ENCODE peak calls at places on chromosomes 5 and 9, in four cellular contexts. A is HepG2, F is GM12878, D is K562. R is an unnamed sample.

GRCh38 chr5:171431251-171431777 is 11.9 kb downstream of the FGF18 start:
- DNase-seq in A (no peak), F (no peak), D (no peak), R (no peak)

GRCh38 chr9:22067196-22067595 is 58.1 kb upstream of the CDKN2B start:
- DNase-seq in A (no peak), F (no peak), D (no peak), R (no peak)

GRCh38 chr5:129459485-129460120 is 495 bp upstream of the ADAMTS19 start:
- DNase-seq in A (no peak), F (no peak), D (no peak), R (peak)

GRCh38 chr9:85515021-85515420 is 226.7 kb downstream of the AGTPBP1 start:
- DNase-seq in A (no peak), F (no peak), D (no peak), R (no peak)

GRCh38 chr5:142690641-142691040 is 4.8 kb upstream of the FGF1 start:
- DNase-seq in A (no peak), F (no peak), D (no peak), R (no peak)

GRCh38 chr5:138978085-138978484 is 103.0 kb upstream of the LRRTM2 start:
- DNase-seq in A (no peak), F (no peak), D (no peak), R (no peak)

GRCh38 chr5:73786043-73786831 is 160.2 kb downstream of the ARHGEF28 start:
- DNase-seq in A (no peak), F (no peak), D (no peak), R (no peak)

GRCh38 chr5:116137544-116138378 is 52.9 kb downstream of the COMMD10 start:
- DNase-seq in A (peak), F (peak), D (peak), R (peak)

GRCh38 chr9:1606253-1606652 is 408.9 kb upstream of the SMARCA2 start:
- DNase-seq in A (no peak), F (no peak), D (no peak), R (no peak)

GRCh38 chr9:32550046-32550608 is 2.0 kb upstream of the SMIM27 start:
- DNase-seq in A (no peak), F (no peak), D (peak), R (peak)

GRCh38 chr9:87667164-87667738 is 58.7 kb upstream of the CTSL start:
- DNase-seq in A (peak), F (no peak), D (peak), R (peak)

GRCh38 chr5:139394123-139394653 is 716 bp downstream of the PROB1 start:
- DNase-seq in A (no peak), F (no peak), D (no peak), R (peak)

GRCh38 chr9:15373201-15373530 is 49.5 kb upstream of the SNAPC3 start:
- DNase-seq in A (no peak), F (no peak), D (no peak), R (no peak)

GRCh38 chr9:92324889-92325268 is 271 bp downstream of the NOL8 start:
- DNase-seq in A (no peak), F (no peak), D (no peak), R (no peak)

GRCh38 chr5:74638776-74639537 is 1.6 kb downstream of the ENC1 start:
- DNase-seq in A (no peak), F (peak), D (no peak), R (peak)

GRCh38 chr5:133297293-133297692 is 245.5 kb downstream of the HSPA4 start:
- DNase-seq in A (no peak), F (no peak), D (no peak), R (no peak)

GRCh38 chr5:147961208-147961749 is 54.9 kb upstream of the C5orf46 start:
- DNase-seq in A (no peak), F (no peak), D (no peak), R (no peak)

GRCh38 chr5:143428155-143428554 is 24.7 kb upstream of the NR3C1 start:
- DNase-seq in A (no peak), F (no peak), D (no peak), R (no peak)

GRCh38 chr5:96070625-96071246 is 109.1 kb upstream of the ELL2 start:
- DNase-seq in A (no peak), F (no peak), D (no peak), R (no peak)
- H3K27ac ChIP-seq in A (no peak), F (no peak), D (no peak), R (no peak)

GRCh38 chr5:58317009-58317408 is 142.9 kb downstream of the PLK2 start:
- DNase-seq in A (no peak), F (no peak), D (no peak), R (peak)
- H2AFZ ChIP-seq in A (no peak), F (no peak), D (no peak), R (no peak)

DNA sequence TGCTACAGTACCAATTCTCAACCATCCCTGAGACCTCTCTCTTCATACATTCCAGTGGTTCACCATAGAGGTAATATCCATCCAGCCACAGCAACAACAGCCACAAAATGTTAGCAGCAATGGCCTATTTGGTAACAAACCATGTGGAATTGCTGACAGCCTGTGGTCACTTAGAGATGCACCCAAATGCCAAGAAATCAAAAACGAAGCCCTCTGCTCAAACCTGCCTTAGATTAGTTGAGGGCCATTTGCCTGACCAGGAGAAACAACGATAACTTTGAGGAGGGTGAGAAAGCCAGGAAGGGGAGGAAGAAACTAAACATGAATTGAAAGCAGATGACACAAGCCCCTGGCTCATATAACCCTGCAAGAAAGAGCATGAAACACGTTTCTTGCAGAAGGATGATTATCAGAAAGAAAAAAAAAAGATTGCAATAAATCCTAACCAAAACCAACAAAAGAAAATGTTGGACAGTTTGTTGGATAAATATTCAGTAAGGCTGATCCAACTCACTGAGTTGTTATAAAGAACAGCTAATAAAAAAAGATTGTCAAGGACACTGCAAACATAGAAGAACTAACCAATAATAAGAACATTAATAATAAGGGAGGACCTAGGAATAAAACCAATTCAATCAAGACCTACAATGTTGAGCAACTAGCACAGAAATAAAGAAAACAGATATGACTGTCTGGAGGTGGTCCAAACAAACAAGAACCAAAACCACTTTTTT is 140.5 kb upstream of the SLC30A5 start:
- DNase-seq in A (no peak), F (no peak), D (no peak), R (no peak)
- TF ChIP-seq MYC in A (no peak), F (no peak), D (no peak), R (no peak)

GRCh38 chr9:110767559-110768063 is 99.0 kb downstream of the MUSK start:
- DNase-seq in A (no peak), F (no peak), D (no peak), R (no peak)

GRCh38 chr9:110762783-110763182 is 94.2 kb downstream of the MUSK start:
- DNase-seq in A (no peak), F (no peak), D (no peak), R (no peak)

GRCh38 chr9:110764006-110764405 is 95.4 kb downstream of the MUSK start:
- DNase-seq in A (no peak), F (no peak), D (no peak), R (no peak)

GRCh38 chr9:110765926-110766325 is 97.3 kb downstream of the MUSK start:
- DNase-seq in A (no peak), F (no peak), D (no peak), R (no peak)

GRCh38 chr9:110763568-110763967 is 95.0 kb downstream of the MUSK start:
- DNase-seq in A (no peak), F (no peak), D (no peak), R (no peak)
- H3K27ac ChIP-seq in A (no peak), F (no peak), D (no peak), R (no peak)

DNA sequence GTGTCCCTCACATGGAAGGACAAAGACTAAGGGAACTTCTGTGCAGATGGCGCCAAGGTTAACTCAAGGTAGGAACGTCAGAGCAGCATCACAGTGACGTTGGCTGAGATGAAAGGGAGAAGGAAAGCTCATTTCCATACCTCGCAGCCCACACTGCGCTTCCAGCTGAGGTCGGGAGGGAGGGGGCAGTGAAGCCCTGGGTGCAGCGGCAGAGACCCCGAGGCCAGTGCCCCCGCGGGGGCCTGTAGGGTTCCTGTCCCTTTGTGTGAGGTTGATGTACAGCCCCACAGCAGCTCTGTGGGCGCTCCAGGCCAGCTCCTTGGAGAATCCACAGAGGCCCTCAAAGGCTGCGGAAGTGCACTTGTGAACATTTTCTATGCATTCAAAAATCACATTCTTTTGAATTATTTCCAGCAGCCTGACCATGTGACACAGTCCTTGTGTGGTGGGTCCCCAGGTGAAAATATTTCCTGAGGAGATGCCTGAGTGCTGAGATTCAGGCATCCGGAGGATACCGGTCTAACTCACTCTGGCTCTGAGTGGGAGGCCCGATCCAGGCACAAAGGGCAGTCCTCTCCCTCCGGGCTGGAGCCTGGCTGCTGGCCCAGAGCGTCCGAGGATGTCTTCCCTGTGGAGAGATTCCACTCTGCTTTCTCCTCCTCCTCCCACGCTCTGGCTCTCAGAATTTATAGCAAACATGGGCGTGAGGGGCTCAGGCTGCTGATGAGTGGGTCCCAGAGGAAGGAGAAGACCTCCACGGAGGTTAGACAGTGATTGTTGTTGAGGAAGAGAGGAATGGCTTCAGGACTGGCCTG is 150.7 kb downstream of the ICE1 start:
- DNase-seq in A (no peak), F (no peak), D (no peak), R (no peak)
- H2AFZ ChIP-seq in A (no peak), F (no peak), D (no peak), R (no peak)

GRCh38 chr5:112694853-112695709 is 42.6 kb upstream of the APC start:
- DNase-seq in A (no peak), F (no peak), D (peak), R (no peak)
- TF ChIP-seq MYC in A (no peak), F (no peak), D (no peak), R (no peak)

R was measured in endothelial cell of umbilical vein.